ENCODE peak calls at places on chromosomes 7 and 10, in six cellular contexts. E, Z, J, O, F and C are unnamed samples.

GRCh38 chr7:22814261-22815208 is 8.1 kb downstream of the TOMM7 start:
- DNase-seq in E (no peak), F (no peak), Z (no peak), O (no peak), J (peak), C (no peak)

GRCh38 chr10:101134299-101135127 is 3.4 kb downstream of the TLX1 start:
- DNase-seq in Z (no peak), O (no peak), J (no peak), E (no peak), F (no peak), C (no peak)

GRCh38 chr7:106878748-106879439 is 13.8 kb downstream of the PIK3CG start:
- DNase-seq in E (no peak), F (no peak), O (no peak), J (no peak), Z (no peak), C (peak)

GRCh38 chr10:14532473-14533251 is 201.9 kb upstream of the FRMD4A start:
- DNase-seq in F (peak), J (peak), Z (no peak), E (no peak), O (no peak), C (no peak)

GRCh38 chr10:3813986-3814831 is 29.2 kb upstream of the KLF6 start:
- DNase-seq in Z (no peak), F (no peak), O (no peak), E (no peak), J (no peak), C (no peak)

GRCh38 chr7:54544356-54545240 is 2.4 kb downstream of the VSTM2A start:
- DNase-seq in E (no peak), J (no peak), Z (no peak), F (no peak), O (no peak), C (no peak)

GRCh38 chr10:51369903-51370302 is 295.6 kb downstream of the PRKG1 start:
- DNase-seq in Z (no peak), O (no peak), J (no peak), F (no peak), E (no peak), C (no peak)

GRCh38 chr7:24831240-24831639 is 74.0 kb upstream of the GSDME start:
- DNase-seq in F (no peak), E (no peak), O (no peak), J (no peak), Z (no peak), C (no peak)

GRCh38 chr7:32660936-32661335 is 165.6 kb downstream of the AVL9 start:
- DNase-seq in E (no peak), O (no peak), F (no peak), Z (no peak), J (no peak), C (no peak)

GRCh38 chr10:97713828-97714400 is 384 bp downstream of the MARVELD1 start:
- DNase-seq in O (peak), J (peak), Z (peak), F (no peak), E (peak), C (peak)

GRCh38 chr7:36796850-36797618 is 72.7 kb upstream of the AOAH start:
- DNase-seq in E (no peak), F (no peak), Z (no peak), J (no peak), O (no peak), C (no peak)

GRCh38 chr7:522071-522937 is 2.7 kb upstream of the PDGFA start:
- DNase-seq in O (peak), E (no peak), F (no peak), J (no peak), Z (no peak), C (no peak)

GRCh38 chr7:248732-249435 is 41.1 kb upstream of the FOXL3 start:
- DNase-seq in J (no peak), Z (no peak), O (no peak), F (no peak), E (no peak), C (no peak)

GRCh38 chr7:73991522-73992103 is 36.4 kb upstream of the ELN start:
- DNase-seq in O (no peak), J (no peak), F (no peak), Z (no peak), E (no peak), C (no peak)

GRCh38 chr10:11728353-11728752 is 13.8 kb upstream of the ECHDC3 start:
- DNase-seq in E (no peak), J (no peak), O (no peak), Z (no peak), F (no peak), C (no peak)

GRCh38 chr10:125137601-125138438 is 22.5 kb downstream of the CTBP2 start:
- DNase-seq in E (no peak), Z (no peak), O (no peak), F (no peak), J (no peak), C (no peak)

GRCh38 chr7:151808296-151809155 is 68.4 kb downstream of the PRKAG2 start:
- DNase-seq in J (peak), Z (no peak), E (no peak), F (peak), O (no peak), C (no peak)

GRCh38 chr7:122766593-122766992 is 63.9 kb upstream of the RNF148 start:
- DNase-seq in J (no peak), E (no peak), F (no peak), Z (no peak), O (no peak), C (no peak)

GRCh38 chr10:58260334-58260733 is 7.4 kb downstream of the IPMK start:
- DNase-seq in J (no peak), O (no peak), F (no peak), E (no peak), Z (no peak), C (no peak)

GRCh38 chr7:139589474-139589873 is 66.0 kb downstream of the CLEC2L start:
- DNase-seq in Z (no peak), F (no peak), E (no peak), J (no peak), O (no peak), C (peak)

GRCh38 chr10:99976886-99977391 is 32.8 kb downstream of the DNMBP start:
- DNase-seq in O (no peak), F (peak), E (no peak), J (peak), Z (peak), C (no peak)

GRCh38 chr7:155224116-155224811 is 73.4 kb upstream of the INSIG1 start:
- DNase-seq in O (no peak), F (no peak), J (no peak), E (no peak), Z (peak), C (no peak)

GRCh38 chr10:114681542-114681941 is 23.5 kb upstream of the ABLIM1 start:
- DNase-seq in J (no peak), E (no peak), O (no peak), Z (peak), F (peak), C (no peak)

GRCh38 chr10:6348091-6348862 is 145.5 kb downstream of the PFKFB3 start:
- DNase-seq in Z (no peak), F (no peak), E (no peak), J (no peak), O (no peak), C (peak)

GRCh38 chr7:117858731-117859130 is 14.5 kb downstream of the CTTNBP2 start:
- DNase-seq in E (no peak), Z (peak), O (no peak), F (peak), J (no peak), C (no peak)
- H3K27ac ChIP-seq in E (no peak), Z (peak), O (no peak), F (no peak), J (no peak), C (no peak)

GRCh38 chr7:42233166-42233565 is 3.8 kb downstream of the GLI3 start:
- DNase-seq in J (no peak), F (no peak), O (no peak), E (no peak), Z (no peak), C (no peak)

GRCh38 chr7:42231043-42231442 is 6.0 kb downstream of the GLI3 start:
- DNase-seq in F (no peak), O (no peak), J (no peak), Z (no peak), E (no peak), C (no peak)

GRCh38 chr7:42233939-42234338 is 3.1 kb downstream of the GLI3 start:
- DNase-seq in J (no peak), O (no peak), E (no peak), Z (no peak), F (no peak), C (no peak)

GRCh38 chr7:42234736-42235135 is 2.3 kb downstream of the GLI3 start:
- DNase-seq in O (no peak), E (no peak), J (no peak), F (no peak), Z (no peak), C (no peak)

DNA sequence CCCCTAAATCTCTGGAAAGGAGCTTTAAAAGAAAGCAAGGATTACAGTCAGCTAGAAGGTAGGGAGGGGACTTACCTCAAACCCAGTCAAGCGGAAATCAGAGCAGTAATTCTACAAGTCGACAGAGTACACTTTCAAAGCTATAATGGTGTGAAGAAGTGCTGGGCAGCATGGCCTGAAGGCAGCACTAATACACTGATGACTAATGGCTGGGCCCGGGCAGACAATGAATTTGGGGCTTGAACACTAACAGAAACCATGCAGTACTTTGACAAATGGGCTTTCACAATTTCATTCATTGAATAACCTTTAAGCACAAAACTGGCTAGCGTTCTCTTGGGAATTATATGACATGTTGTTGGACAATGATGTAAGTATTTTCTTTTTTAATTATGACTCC is 4.7 kb downstream of the GLI3 start:
- DNase-seq in J (no peak), O (no peak), F (peak), Z (peak), E (no peak), C (no peak)
- H3K27ac ChIP-seq in J (no peak), O (no peak), F (peak), Z (no peak), E (no peak), C (no peak)

GRCh38 chr7:103121641-103122040 is 27.3 kb downstream of the NAPEPLD start:
- DNase-seq in F (no peak), Z (no peak), E (no peak), O (peak), J (no peak), C (no peak)
- H3K27ac ChIP-seq in F (no peak), Z (no peak), E (no peak), O (no peak), J (no peak), C (no peak)

GRCh38 chr7:41869596-41869995 is 166.7 kb upstream of the INHBA start:
- DNase-seq in O (no peak), F (no peak), J (no peak), E (no peak), Z (no peak), C (no peak)
- H3K27ac ChIP-seq in O (no peak), F (no peak), J (no peak), E (no peak), Z (no peak), C (no peak)

GRCh38 chr7:1536105-1536767 is 5.7 kb downstream of the MAFK start:
- DNase-seq in F (no peak), E (no peak), Z (no peak), O (no peak), J (no peak), C (no peak)
- H3K27ac ChIP-seq in F (peak), E (peak), Z (peak), O (peak), J (peak), C (peak)